ENCODE peak calls at places on chromosomes 11 and 22, in seven cellular contexts. E is GM04504; K is endothelial cell; Q is amniotic stem cell; N is NCI-H774; U is stimulated activated CD4-positive, alpha-beta T cell treated with anti-CD3 and anti-CD28 coated beads, TNF-alpha, amount 100 ng/mL, for 24 hours; Z is NCI-H1417. R is an unnamed sample.

GRCh38 chr11:27717801-27718229 is 17.6 kb upstream of the BDNF start:
- DNase-seq in Z (peak), K (no peak), E (no peak), N (peak), Q (no peak), U (no peak), R (no peak)

GRCh38 chr22:48567213-48567975 is 1260.3 kb downstream of the BRD1 start:
- DNase-seq in E (peak), U (no peak), Q (no peak), N (no peak), K (no peak), Z (peak), R (no peak)

GRCh38 chr22:37258005-37258790 is 14.1 kb upstream of the RAC2 start:
- DNase-seq in K (no peak), U (no peak), N (no peak), E (no peak), Z (no peak), Q (no peak), R (no peak)

GRCh38 chr11:108929241-108929640 is 264.4 kb downstream of the DDX10 start:
- DNase-seq in Z (no peak), N (no peak), K (no peak), U (no peak), E (peak), Q (peak), R (peak)

GRCh38 chr11:77068461-77069335 is 1.9 kb downstream of the CAPN5 start:
- DNase-seq in U (no peak), N (no peak), Z (peak), Q (no peak), E (no peak), K (no peak), R (no peak)

GRCh38 chr22:49325531-49326395 is 501.9 kb downstream of the BRD1 start:
- DNase-seq in N (no peak), E (no peak), Q (no peak), K (no peak), Z (no peak), U (no peak), R (no peak)

GRCh38 chr11:118002541-118003019 is 16.4 kb downstream of the IL10RA start:
- DNase-seq in Z (no peak), U (no peak), N (no peak), K (no peak), E (no peak), Q (no peak), R (no peak)

GRCh38 chr11:122686106-122686505 is 30.6 kb downstream of the UBASH3B start:
- DNase-seq in U (no peak), K (no peak), E (no peak), N (no peak), Z (peak), Q (no peak), R (no peak)

GRCh38 chr11:777288-778255 is at the start of gene GATD1:
- DNase-seq in U (peak), Q (peak), E (peak), Z (peak), K (peak), N (peak), R (no peak)

GRCh38 chr11:118574636-118575035 is 2.4 kb downstream of the ARCN1 start:
- DNase-seq in U (no peak), Z (no peak), Q (no peak), E (no peak), K (no peak), N (no peak), R (no peak)

GRCh38 chr11:90629251-90629806 is 406.5 kb upstream of the CHORDC1 start:
- DNase-seq in N (no peak), K (no peak), U (no peak), Z (no peak), Q (no peak), E (no peak), R (no peak)

GRCh38 chr22:42337356-42337755 is 66.9 kb upstream of the TCF20 start:
- DNase-seq in E (no peak), U (no peak), N (no peak), K (no peak), Z (no peak), Q (no peak), R (no peak)

GRCh38 chr11:7488681-7489080 is 3.4 kb downstream of the OLFML1 start:
- DNase-seq in K (no peak), E (no peak), Q (no peak), N (no peak), Z (no peak), U (no peak), R (no peak)

GRCh38 chr11:128290106-128290840 is 297.1 kb downstream of the ETS1 start:
- DNase-seq in Q (peak), K (peak), U (peak), E (peak), N (peak), Z (peak), R (peak)

GRCh38 chr11:1947592-1948237 is 583 bp downstream of the MRPL23 start:
- DNase-seq in U (no peak), K (no peak), Q (no peak), E (no peak), Z (no peak), N (no peak), R (no peak)

GRCh38 chr11:35045219-35045819 is 93.7 kb upstream of the CD44 start:
- DNase-seq in Q (no peak), E (no peak), U (peak), Z (peak), K (no peak), N (peak), R (no peak)

GRCh38 chr11:94800394-94800793 is 32.2 kb downstream of the AMOTL1 start:
- DNase-seq in Z (no peak), N (no peak), E (peak), K (no peak), U (no peak), Q (no peak), R (no peak)

GRCh38 chr22:29478326-29479276 is 1.4 kb upstream of the NEFH start:
- DNase-seq in K (peak), U (no peak), E (no peak), Z (no peak), N (no peak), Q (no peak), R (no peak)

GRCh38 chr11:108518581-108518980 is 20.4 kb upstream of the POGLUT3 start:
- DNase-seq in N (no peak), E (no peak), K (no peak), Q (no peak), U (no peak), Z (no peak), R (no peak)

GRCh38 chr11:47566166-47566546 is 757 bp downstream of the PTPMT1 start:
- DNase-seq in N (no peak), K (no peak), U (no peak), Z (no peak), Q (no peak), E (no peak), R (no peak)

GRCh38 chr22:49278357-49278756 is 549.3 kb downstream of the BRD1 start:
- DNase-seq in Z (no peak), Q (no peak), E (no peak), K (no peak), N (no peak), U (no peak), R (no peak)

GRCh38 chr11:76524919-76525318 is 80.1 kb downstream of the EMSY start:
- DNase-seq in N (peak), Q (no peak), E (peak), K (no peak), U (no peak), Z (no peak), R (peak)

GRCh38 chr11:125376117-125376516 is 119.9 kb downstream of the FEZ1 start:
- DNase-seq in Q (no peak), E (no peak), Z (no peak), N (no peak), U (no peak), K (no peak), R (no peak)

GRCh38 chr22:44661659-44662569 is 40.1 kb upstream of the PRR5 start:
- DNase-seq in Q (no peak), U (no peak), Z (no peak), N (no peak), K (no peak), E (no peak), R (no peak)

GRCh38 chr11:63770763-63771162 is 2.2 kb upstream of the ZFTA start:
- DNase-seq in N (no peak), U (no peak), K (no peak), E (no peak), Z (no peak), Q (no peak), R (no peak)

GRCh38 chr11:63768232-63769043 is at the start of gene ZFTA:
- DNase-seq in Q (no peak), E (no peak), K (peak), U (peak), N (peak), Z (peak), R (no peak)

GRCh38 chr11:128448487-128448886 is 138.9 kb downstream of the ETS1 start:
- DNase-seq in E (no peak), K (no peak), U (no peak), Z (no peak), N (no peak), Q (peak), R (peak)

GRCh38 chr11:119843760-119844330 is 114.8 kb upstream of the NECTIN1 start:
- DNase-seq in U (no peak), N (no peak), Z (peak), K (no peak), E (no peak), Q (no peak), R (no peak)

GRCh38 chr22:23533328-23533762 is 46.7 kb downstream of the IGLL1 start:
- DNase-seq in N (no peak), U (no peak), K (peak), Q (no peak), E (no peak), Z (peak), R (no peak)